ENCODE peak calls at places on chromosomes 4 and X, in four cellular contexts. Z, Y, B and X are unnamed samples.

GRCh38 chrX:119272882-119273806 is 37.1 kb downstream of the PGRMC1 start:
- DNase-seq in B (no peak), Y (no peak), Z (peak), X (no peak)

GRCh38 chrX:17519349-17519748 is 144.3 kb downstream of the NHS start:
- DNase-seq in Y (no peak), B (no peak), Z (no peak), X (no peak)

GRCh38 chrX:150983526-150984163 is 510 bp downstream of the HMGB3 start:
- DNase-seq in Z (no peak), Y (no peak), B (no peak), X (no peak)

GRCh38 chr4:149166886-149167285 is 648.8 kb downstream of the IQCM start:
- DNase-seq in B (no peak), Y (no peak), Z (no peak), X (no peak)

GRCh38 chr4:685681-686218 is 3.2 kb downstream of the SLC49A3 start:
- DNase-seq in Z (no peak), B (no peak), Y (no peak), X (no peak)

GRCh38 chrX:102517331-102517730 is 792 bp upstream of the TMSB15A start:
- DNase-seq in B (no peak), Z (no peak), Y (peak), X (no peak)

GRCh38 chr4:118268780-118269179 is 84.0 kb downstream of the PRSS12 start:
- DNase-seq in Z (no peak), Y (no peak), B (no peak), X (no peak)

GRCh38 chr4:187491421-187491820 is 504.1 kb upstream of the ZFP42 start:
- DNase-seq in Z (no peak), B (no peak), Y (no peak), X (no peak)

GRCh38 chrX:131802836-131803626 is 220.1 kb upstream of the STK26 start:
- DNase-seq in B (peak), Y (peak), Z (peak), X (no peak)

GRCh38 chrX:17584248-17584681 is 153.0 kb upstream of the SCML1 start:
- DNase-seq in Y (no peak), B (no peak), Z (no peak), X (no peak)

GRCh38 chr4:182351485-182351884 is 108.3 kb downstream of the TENM3 start:
- DNase-seq in Z (no peak), B (no peak), Y (no peak), X (no peak)

GRCh38 chrX:107684956-107685385 is 56.7 kb downstream of the PRPS1 start:
- DNase-seq in Z (peak), B (no peak), Y (peak), X (no peak)

GRCh38 chrX:69107231-69107739 is 58.0 kb downstream of the PJA1 start:
- DNase-seq in Z (peak), Y (peak), B (no peak), X (no peak)

GRCh38 chrX:3939967-3940610 is 226.6 kb upstream of the PRKX start:
- DNase-seq in Y (peak), B (no peak), Z (no peak), X (no peak)

GRCh38 chrX:130401415-130402210 is at the start of gene RBMX2:
- DNase-seq in Z (peak), B (peak), Y (peak), X (peak)

GRCh38 chrX:20693071-20693470 is 426.4 kb upstream of the RPS6KA3 start:
- DNase-seq in B (no peak), Y (no peak), Z (no peak), X (no peak)

GRCh38 chrX:150767045-150767395 is 73.8 kb downstream of the MTMR1 start:
- DNase-seq in Y (peak), B (no peak), Z (no peak), X (no peak)

GRCh38 chr4:18593297-18594002 is 571.9 kb upstream of the LCORL start:
- DNase-seq in Z (peak), B (peak), Y (peak), X (peak)

GRCh38 chrX:132266583-132267355 is 47.5 kb upstream of the RAP2C start:
- DNase-seq in Z (no peak), B (no peak), Y (no peak), X (no peak)

GRCh38 chr4:8198906-8199593 is at the start of gene SH3TC1:
- DNase-seq in Z (no peak), B (peak), Y (peak), X (peak)

GRCh38 chrX:30153881-30154260 is 61.5 kb upstream of the MAGEB2 start:
- DNase-seq in Y (no peak), B (no peak), Z (no peak), X (no peak)

GRCh38 chr4:67746797-67747495 is 7.2 kb downstream of the GNRHR start:
- DNase-seq in Z (no peak), Y (peak), B (peak), X (peak)

GRCh38 chr4:76525751-76526150 is 90.7 kb downstream of the SHROOM3 start:
- DNase-seq in Y (no peak), B (no peak), Z (no peak), X (peak)

GRCh38 chrX:55754861-55755294 is 37.3 kb downstream of the RRAGB start:
- DNase-seq in Z (no peak), B (peak), Y (no peak), X (no peak)

GRCh38 chr4:107689912-107690587 is 30.0 kb downstream of the PAPSS1 start:
- DNase-seq in B (no peak), Z (no peak), Y (no peak), X (peak)

GRCh38 chrX:10044021-10044420 is 76.9 kb downstream of the CLDN34 start:
- DNase-seq in B (no peak), Z (no peak), Y (no peak), X (no peak)

GRCh38 chr4:79212311-79212710 is 113.5 kb downstream of the NAA11 start:
- DNase-seq in Z (no peak), Y (peak), B (no peak), X (no peak)

GRCh38 chr4:127181001-127181400 is 451.8 kb upstream of the INTU start:
- DNase-seq in Y (no peak), B (no peak), Z (no peak), X (no peak)

GRCh38 chr4:41280010-41280409 is 23.3 kb downstream of the UCHL1 start:
- DNase-seq in Y (no peak), Z (no peak), B (no peak), X (no peak)

GRCh38 chr4:143700420-143701352 is at the start of gene FREM3:
- DNase-seq in Z (peak), B (no peak), Y (no peak), X (no peak)

GRCh38 chrX:31165241-31166035 is 93.6 kb upstream of the FTHL17 start:
- DNase-seq in B (no peak), Y (no peak), Z (no peak), X (peak)

DNA sequence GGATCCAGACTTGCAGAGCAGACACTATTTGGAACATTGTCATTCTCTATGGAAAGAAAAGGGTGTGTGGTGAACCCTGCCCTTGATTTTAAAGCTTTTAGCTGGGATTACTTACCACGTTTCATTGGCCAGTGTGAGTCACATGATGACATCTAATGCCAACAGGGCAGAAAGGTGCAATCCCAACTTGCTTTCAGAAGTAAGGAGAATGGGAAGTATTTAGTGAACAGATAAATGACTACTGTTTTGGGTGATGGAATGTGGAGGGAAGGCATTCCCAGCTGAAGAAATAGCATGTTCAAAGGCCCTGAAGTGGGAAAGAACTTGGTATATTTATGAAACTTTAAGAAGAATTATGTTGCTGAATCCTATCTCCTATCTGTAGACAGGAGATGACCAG is 44.5 kb downstream of the SYTL5 start:
- DNase-seq in B (no peak), Y (no peak), Z (no peak), X (no peak)
- TF ChIP-seq CREM in B (no peak), Y (no peak), Z (no peak), X (no peak)

GRCh38 chr4:176788248-176788647 is 4.5 kb downstream of the VEGFC start:
- DNase-seq in Z (no peak), B (no peak), Y (no peak), X (no peak)
- TF ChIP-seq CREM in Z (no peak), B (no peak), Y (no peak), X (no peak)

GRCh38 chrX:72101597-72102037 is 30.1 kb downstream of the RTL5 start:
- DNase-seq in Y (no peak), Z (peak), B (no peak), X (no peak)
- TF ChIP-seq CREM in Y (no peak), Z (no peak), B (no peak), X (no peak)

GRCh38 chr4:94978904-94979303 is 221.1 kb downstream of the BMPR1B start:
- DNase-seq in Y (no peak), Z (no peak), B (no peak), X (no peak)
- TF ChIP-seq CREM in Y (no peak), Z (no peak), B (no peak), X (no peak)

DNA sequence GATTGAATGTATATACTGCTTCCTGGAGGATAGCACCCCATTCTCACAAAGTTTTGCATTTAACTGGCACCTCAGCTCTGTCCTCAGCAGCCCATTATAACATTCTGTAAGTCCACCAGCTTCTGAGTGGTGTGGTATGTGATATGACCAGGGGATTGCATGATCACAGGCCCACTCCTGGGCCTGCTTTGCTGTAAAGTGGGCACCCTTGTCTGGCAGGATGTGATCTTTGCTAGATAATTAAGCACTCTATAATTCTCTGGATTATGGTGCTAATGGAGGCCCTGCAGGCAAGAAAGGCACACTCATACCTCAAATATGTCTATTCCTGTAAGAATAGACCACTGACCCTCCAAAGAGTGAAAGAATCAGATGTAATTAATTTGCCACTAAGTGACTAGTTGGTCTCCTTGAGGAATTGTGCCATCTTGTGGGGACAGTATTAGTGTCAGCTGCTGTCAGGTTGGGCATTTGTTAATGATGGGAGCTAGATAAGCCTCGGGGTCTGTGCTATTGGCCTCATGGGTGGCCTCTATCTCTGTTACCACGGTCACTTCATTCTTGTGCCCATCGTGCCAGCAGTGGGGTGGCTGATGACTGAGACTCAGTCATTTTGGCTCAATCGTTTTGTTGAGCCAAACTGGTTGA is 2.2 kb upstream of the CFI start:
- DNase-seq in Z (peak), B (peak), Y (peak), X (peak)
- TF ChIP-seq CREM in Z (no peak), B (no peak), Y (no peak), X (no peak)

DNA sequence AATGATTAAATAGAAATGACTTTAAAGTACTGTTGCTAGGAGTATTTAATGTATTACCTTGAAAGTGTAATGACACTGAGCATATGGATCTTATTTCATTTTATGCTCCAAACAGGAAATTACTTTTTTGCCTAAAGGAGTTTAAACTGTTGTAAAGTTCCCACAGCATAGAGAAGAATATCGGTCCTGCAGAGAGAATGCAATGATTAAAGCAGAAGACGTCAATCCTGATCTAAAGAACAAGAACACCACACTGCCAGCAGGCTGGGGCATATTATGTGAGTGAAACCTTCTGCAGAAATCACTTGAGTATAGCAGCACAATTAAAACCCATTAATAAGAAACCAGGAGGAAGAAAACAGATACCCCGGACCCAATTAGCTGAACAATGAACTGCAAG is 72.8 kb upstream of the CAMK2D start:
- DNase-seq in Z (no peak), Y (no peak), B (no peak), X (no peak)
- TF ChIP-seq CREM in Z (no peak), Y (no peak), B (no peak), X (no peak)

DNA sequence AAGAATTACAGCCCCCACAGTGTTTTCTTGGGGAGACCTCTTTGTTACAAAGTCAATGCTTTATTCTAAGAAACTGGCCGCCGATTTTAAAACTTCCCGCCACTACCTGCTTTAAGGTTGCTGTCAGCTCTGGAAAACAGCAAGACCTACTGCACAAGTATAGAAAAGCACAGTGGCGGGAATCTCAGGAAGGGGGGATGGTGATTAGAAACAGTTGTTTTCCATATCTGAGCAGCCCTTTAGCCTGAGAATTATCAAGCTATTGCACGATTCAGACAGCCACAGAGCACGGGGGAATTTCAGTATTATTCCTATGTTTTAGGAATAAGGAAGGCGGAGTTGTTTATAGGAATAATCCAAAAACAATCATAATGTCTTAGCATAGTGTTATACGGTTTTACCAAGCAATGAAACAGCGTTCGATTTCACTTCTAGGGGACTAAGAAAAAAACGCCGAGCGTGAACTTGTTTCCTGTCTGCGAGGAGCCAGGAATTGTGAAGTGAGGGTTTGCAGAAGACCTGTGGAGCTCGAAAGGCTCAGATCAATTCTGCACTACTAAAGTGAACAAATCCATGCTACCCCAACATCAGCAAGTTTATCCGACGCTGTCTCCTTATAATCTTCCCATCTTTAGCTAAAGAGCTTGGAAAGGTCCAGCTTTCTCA is 81.3 kb downstream of the HMGN5 start:
- DNase-seq in Z (no peak), B (no peak), Y (peak), X (no peak)
- TF ChIP-seq CREM in Z (no peak), B (no peak), Y (no peak), X (no peak)

GRCh38 chr4:84958434-84958833 is 8.1 kb downstream of the WDFY3 start:
- DNase-seq in Y (no peak), B (no peak), Z (no peak), X (no peak)

GRCh38 chr4:84964995-84965557 is 1.4 kb downstream of the WDFY3 start:
- DNase-seq in B (no peak), Y (no peak), Z (no peak), X (no peak)

GRCh38 chr4:84957509-84958420 is 8.7 kb downstream of the WDFY3 start:
- DNase-seq in Y (no peak), B (no peak), Z (no peak), X (no peak)

GRCh38 chr4:84965558-84966381 is 720 bp downstream of the WDFY3 start:
- DNase-seq in B (no peak), Z (peak), Y (peak), X (peak)

GRCh38 chr4:84962102-84962501 is 4.4 kb downstream of the WDFY3 start:
- DNase-seq in Z (no peak), Y (no peak), B (no peak), X (no peak)
- TF ChIP-seq CREM in Z (no peak), Y (no peak), B (no peak), X (no peak)